ENCODE peak calls at places on chromosome 15, in four cellular contexts. One of them, this sample, is unnamed.

GRCh38 chr15:47726399-47726823 is 9.1 kb downstream of the SEMA6D start:
- DNase-seq in renal cortical epithelial cell: peak
- DNase-seq in GDM1: no peak
- DNase-seq in lung microvascular endothelial cell: peak
- DNase-seq in this sample: no peak

GRCh38 chr15:52780172-52780980 is 9.8 kb downstream of the ONECUT1 start:
- DNase-seq in lung microvascular endothelial cell: peak
- DNase-seq in GDM1: peak
- DNase-seq in renal cortical epithelial cell: peak
- DNase-seq in this sample: peak

GRCh38 chr15:51688863-51689262 is 7.6 kb downstream of the SCG3 start:
- DNase-seq in GDM1: no peak
- DNase-seq in renal cortical epithelial cell: no peak
- DNase-seq in lung microvascular endothelial cell: peak
- DNase-seq in this sample: no peak

GRCh38 chr15:42444415-42445063 is 46.4 kb downstream of the ZNF106 start:
- DNase-seq in lung microvascular endothelial cell: no peak
- DNase-seq in renal cortical epithelial cell: no peak
- DNase-seq in GDM1: no peak
- DNase-seq in this sample: no peak

GRCh38 chr15:88744548-88745020 is 58.7 kb upstream of the ACAN start:
- DNase-seq in lung microvascular endothelial cell: no peak
- DNase-seq in GDM1: no peak
- DNase-seq in renal cortical epithelial cell: peak
- DNase-seq in this sample: no peak

GRCh38 chr15:85689729-85690128 is 105.0 kb downstream of the KLHL25 start:
- DNase-seq in GDM1: peak
- DNase-seq in lung microvascular endothelial cell: peak
- DNase-seq in renal cortical epithelial cell: peak
- DNase-seq in this sample: no peak

GRCh38 chr15:95522533-95522932 is 808.0 kb upstream of the NR2F2 start:
- DNase-seq in lung microvascular endothelial cell: no peak
- DNase-seq in GDM1: no peak
- DNase-seq in renal cortical epithelial cell: peak
- DNase-seq in this sample: no peak

GRCh38 chr15:50123861-50124556 is 5.0 kb upstream of the ATP8B4 start:
- DNase-seq in lung microvascular endothelial cell: no peak
- DNase-seq in renal cortical epithelial cell: no peak
- DNase-seq in GDM1: no peak
- DNase-seq in this sample: no peak

GRCh38 chr15:88649286-88649733 is 10.5 kb downstream of the ISG20 start:
- DNase-seq in GDM1: no peak
- DNase-seq in lung microvascular endothelial cell: peak
- DNase-seq in renal cortical epithelial cell: peak
- DNase-seq in this sample: peak

GRCh38 chr15:78129098-78130011 is 1.9 kb downstream of the CIB2 start:
- DNase-seq in renal cortical epithelial cell: no peak
- DNase-seq in lung microvascular endothelial cell: no peak
- DNase-seq in GDM1: no peak
- DNase-seq in this sample: no peak